ENCODE peak calls at places on chromosomes 13 and 19, in seven cellular contexts. Z is GM13977, J is adrenal gland, X is ovary, O is HFFc6, H is colonic mucosa, V is cardiac muscle cell. Y is an unnamed sample.

GRCh38 chr13:34356686-34357434 is 538.9 kb downstream of the RFC3 start:
- DNase-seq in Z (no peak), J (no peak), X (no peak), O (peak), H (no peak), V (no peak), Y (no peak)

GRCh38 chr19:29806098-29806866 is 5.5 kb upstream of the CCNE1 start:
- DNase-seq in Z (no peak), J (peak), X (peak), O (no peak), H (peak), V (peak), Y (no peak)

GRCh38 chr13:73040479-73040878 is 18.3 kb upstream of the KLF5 start:
- DNase-seq in Z (no peak), J (no peak), X (no peak), O (no peak), H (no peak), V (no peak), Y (no peak)

GRCh38 chr13:75705395-75705794 is 69.3 kb downstream of the LMO7 start:
- DNase-seq in Z (no peak), J (no peak), X (no peak), O (peak), H (no peak), V (no peak), Y (no peak)

GRCh38 chr13:36788276-36788675 is 30.7 kb upstream of the RFXAP start:
- DNase-seq in Z (no peak), J (no peak), X (no peak), O (peak), H (no peak), V (no peak), Y (no peak)

GRCh38 chr19:8001995-8002849 is 3.2 kb downstream of the ELAVL1 start:
- DNase-seq in Z (peak), J (peak), X (peak), O (peak), H (peak), V (peak), Y (peak)

GRCh38 chr19:47609885-47610545 is 1.1 kb downstream of the BICRA start:
- DNase-seq in Z (peak), J (peak), X (peak), O (peak), H (peak), V (peak), Y (no peak)

GRCh38 chr13:75485286-75486062 is 3.5 kb upstream of the TBC1D4 start:
- DNase-seq in Z (no peak), J (no peak), X (no peak), O (peak), H (no peak), V (no peak), Y (no peak)

GRCh38 chr13:102688306-102688973 is 6.4 kb downstream of the METTL21C start:
- DNase-seq in Z (no peak), J (no peak), X (no peak), O (no peak), H (no peak), V (no peak), Y (no peak)

GRCh38 chr19:38467541-38468525 is 34.3 kb downstream of the RYR1 start:
- DNase-seq in Z (no peak), J (no peak), X (no peak), O (no peak), H (no peak), V (no peak), Y (no peak)

GRCh38 chr13:93279982-93280381 is 53.4 kb downstream of the GPC6 start:
- DNase-seq in Z (no peak), J (no peak), X (no peak), O (no peak), H (no peak), V (no peak), Y (no peak)

GRCh38 chr19:32018014-32018413 is 327.4 kb upstream of the ZNF507 start:
- DNase-seq in Z (no peak), J (peak), X (peak), O (no peak), H (no peak), V (no peak), Y (no peak)

GRCh38 chr13:39269411-39269810 is 231.2 kb downstream of the NHLRC3 start:
- DNase-seq in Z (no peak), J (no peak), X (no peak), O (no peak), H (no peak), V (no peak), Y (no peak)

GRCh38 chr13:39269004-39269403 is 230.7 kb downstream of the NHLRC3 start:
- DNase-seq in Z (no peak), J (no peak), X (no peak), O (no peak), H (no peak), V (no peak), Y (no peak)

GRCh38 chr13:39279077-39279476 is 240.8 kb downstream of the NHLRC3 start:
- DNase-seq in Z (no peak), J (no peak), X (no peak), O (no peak), H (no peak), V (no peak), Y (no peak)

GRCh38 chr13:39274926-39275325 is 236.7 kb downstream of the NHLRC3 start:
- DNase-seq in Z (no peak), J (no peak), X (no peak), O (no peak), H (no peak), V (no peak), Y (no peak)

DNA sequence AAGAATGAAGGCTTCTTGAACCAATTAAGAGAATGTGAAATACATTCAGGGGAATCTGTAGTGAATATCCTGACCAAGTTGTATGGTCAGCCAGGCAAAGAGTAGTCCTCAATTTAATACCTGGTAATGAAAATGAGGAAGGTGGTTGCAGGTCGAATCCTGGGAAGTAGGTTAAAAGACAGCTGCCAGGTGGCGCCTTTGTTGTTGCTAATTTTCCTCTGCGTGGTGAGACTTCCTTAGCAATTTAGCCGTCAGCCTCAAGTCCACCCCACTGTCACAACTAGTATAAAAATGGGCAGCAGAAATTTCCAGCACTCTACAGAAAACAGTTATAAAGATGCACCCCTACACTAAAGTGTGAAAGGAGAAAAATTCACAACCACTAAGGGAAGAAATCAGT is 235.7 kb downstream of the NHLRC3 start:
- DNase-seq in Z (no peak), J (no peak), X (no peak), O (no peak), H (peak), V (peak), Y (no peak)
- TF ChIP-seq CTCF in Z (peak), J (no peak), X (no peak), O (peak), H (no peak), V (peak), Y (no peak)

GRCh38 chr19:49017666-49018351 is 918 bp upstream of the LHB start:
- DNase-seq in Z (peak), J (peak), X (peak), O (peak), H (peak), V (peak), Y (no peak)
- TF ChIP-seq CTCF in Z (peak), J (peak), X (no peak), O (peak), H (peak), V (peak), Y (no peak)

DNA sequence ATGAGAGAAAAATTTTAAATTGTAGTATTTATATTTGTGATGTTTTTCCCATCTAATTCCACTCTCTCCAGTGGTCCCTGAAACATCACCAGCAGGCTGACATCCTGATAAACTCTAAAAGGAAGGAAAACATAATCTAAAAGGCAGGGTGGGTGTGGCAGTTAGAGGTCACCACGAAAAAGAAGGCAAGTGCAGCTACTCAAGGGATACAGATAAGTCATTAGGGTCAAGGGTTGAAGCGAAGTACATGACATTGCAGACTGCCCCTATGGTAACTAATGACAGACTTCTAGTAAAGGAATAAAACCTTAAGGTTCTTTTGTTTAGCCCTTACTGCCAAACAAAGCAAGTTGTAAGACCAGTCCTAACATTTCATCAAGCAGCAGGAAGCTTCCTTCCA is 6.0 kb upstream of the NEK3 start:
- DNase-seq in Z (no peak), J (no peak), X (no peak), O (no peak), H (no peak), V (no peak), Y (no peak)
- TF ChIP-seq CTCF in Z (no peak), J (no peak), X (no peak), O (no peak), H (no peak), V (no peak), Y (no peak)

DNA sequence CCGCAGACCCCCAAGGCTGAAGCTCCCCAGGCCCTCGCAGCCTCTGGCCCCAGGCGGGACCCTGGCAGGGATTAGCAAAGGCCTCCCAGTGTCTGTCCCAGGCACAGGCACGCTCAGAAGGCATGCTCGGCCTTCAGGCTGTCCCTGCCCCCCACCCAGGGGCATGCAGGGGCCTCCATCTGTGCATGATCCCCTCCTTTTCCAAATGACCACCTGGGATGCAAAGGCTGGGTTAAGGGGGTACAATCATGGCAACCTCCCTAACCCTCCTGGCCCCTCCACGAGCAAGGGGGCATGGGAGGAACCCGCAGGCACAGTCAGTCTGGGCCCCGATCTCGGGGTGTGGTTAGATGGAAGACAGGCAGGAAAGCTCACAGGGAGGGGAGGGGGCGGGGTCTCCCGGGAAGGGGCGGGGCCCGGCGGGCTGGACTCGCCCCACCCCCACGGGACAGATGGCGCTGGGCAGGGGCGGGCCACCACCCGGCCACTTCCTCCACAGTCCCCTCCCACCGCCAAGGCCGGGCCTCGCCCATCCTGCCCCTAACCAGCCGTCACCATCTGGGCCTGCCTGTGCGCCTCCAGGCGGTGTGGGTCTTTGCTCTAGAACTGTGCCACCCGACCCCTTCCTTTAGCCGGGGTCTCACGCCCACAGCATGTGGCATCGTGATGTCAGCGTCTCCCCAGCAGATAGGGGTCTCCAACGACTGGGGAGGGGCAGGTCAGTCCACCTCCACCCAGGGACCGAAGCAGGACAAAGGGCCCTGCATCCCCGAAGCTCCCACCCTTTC is 7.0 kb upstream of the REXO1 start:
- DNase-seq in Z (peak), J (peak), X (peak), O (peak), H (peak), V (peak), Y (no peak)
- TF ChIP-seq CTCF in Z (no peak), J (no peak), X (no peak), O (no peak), H (no peak), V (no peak), Y (no peak)

DNA sequence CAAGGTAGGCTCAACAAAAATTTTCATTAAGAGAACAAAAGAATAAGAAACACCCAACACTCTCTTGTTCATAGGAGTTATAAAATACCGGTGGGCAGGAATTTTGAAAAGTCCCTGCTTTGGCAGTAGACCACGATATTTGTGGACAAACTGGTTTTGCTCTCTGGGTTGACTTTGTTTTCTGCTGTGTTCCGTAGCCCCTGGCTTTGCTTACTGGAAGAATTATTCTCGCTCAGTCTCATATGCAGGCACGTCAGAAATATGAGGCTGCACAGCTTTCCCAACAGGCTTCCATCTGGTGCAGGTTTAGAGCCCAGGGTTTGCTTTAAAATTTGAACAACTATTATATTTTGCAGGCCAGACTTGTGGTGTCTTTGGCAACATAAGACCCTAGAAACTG is 2012.7 kb downstream of the PCDH9 start:
- DNase-seq in Z (no peak), J (no peak), X (no peak), O (no peak), H (no peak), V (no peak), Y (no peak)
- TF ChIP-seq CTCF in Z (no peak), J (no peak), X (no peak), O (no peak), H (no peak), V (no peak), Y (no peak)

GRCh38 chr13:71055047-71055446 is 812.0 kb downstream of the DACH1 start:
- DNase-seq in Z (no peak), J (no peak), X (no peak), O (no peak), H (no peak), V (no peak), Y (no peak)

GRCh38 chr13:71051573-71051972 is 815.4 kb downstream of the DACH1 start:
- DNase-seq in Z (no peak), J (no peak), X (no peak), O (no peak), H (no peak), V (no peak), Y (no peak)

GRCh38 chr13:71056581-71056980 is 810.4 kb downstream of the DACH1 start:
- DNase-seq in Z (no peak), J (no peak), X (no peak), O (no peak), H (no peak), V (no peak), Y (no peak)

GRCh38 chr13:71054358-71054757 is 812.6 kb downstream of the DACH1 start:
- DNase-seq in Z (peak), J (no peak), X (no peak), O (no peak), H (no peak), V (no peak), Y (no peak)

DNA sequence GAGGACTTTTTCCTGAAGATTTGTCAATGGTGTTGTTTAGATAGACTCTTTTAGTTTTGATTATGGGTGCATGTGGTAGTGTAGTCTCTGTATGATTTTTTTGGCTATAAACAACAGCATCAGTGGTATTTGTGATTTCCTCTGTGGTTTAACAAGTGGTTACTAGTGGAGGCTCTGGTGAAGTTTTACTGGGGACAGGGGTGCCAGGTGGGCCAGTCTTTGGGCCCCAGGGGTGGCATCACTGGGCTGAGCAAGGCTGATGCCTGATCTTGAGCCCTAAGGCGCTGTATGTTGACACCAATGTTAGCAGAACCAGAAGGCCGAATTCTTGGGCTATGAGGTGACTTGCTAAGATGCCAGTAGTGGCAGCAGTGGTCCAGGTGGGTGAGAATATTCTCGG is 811.4 kb downstream of the DACH1 start:
- DNase-seq in Z (no peak), J (no peak), X (no peak), O (no peak), H (no peak), V (no peak), Y (no peak)
- TF ChIP-seq CTCF in Z (no peak), J (no peak), X (no peak), O (no peak), H (no peak), V (no peak), Y (no peak)

DNA sequence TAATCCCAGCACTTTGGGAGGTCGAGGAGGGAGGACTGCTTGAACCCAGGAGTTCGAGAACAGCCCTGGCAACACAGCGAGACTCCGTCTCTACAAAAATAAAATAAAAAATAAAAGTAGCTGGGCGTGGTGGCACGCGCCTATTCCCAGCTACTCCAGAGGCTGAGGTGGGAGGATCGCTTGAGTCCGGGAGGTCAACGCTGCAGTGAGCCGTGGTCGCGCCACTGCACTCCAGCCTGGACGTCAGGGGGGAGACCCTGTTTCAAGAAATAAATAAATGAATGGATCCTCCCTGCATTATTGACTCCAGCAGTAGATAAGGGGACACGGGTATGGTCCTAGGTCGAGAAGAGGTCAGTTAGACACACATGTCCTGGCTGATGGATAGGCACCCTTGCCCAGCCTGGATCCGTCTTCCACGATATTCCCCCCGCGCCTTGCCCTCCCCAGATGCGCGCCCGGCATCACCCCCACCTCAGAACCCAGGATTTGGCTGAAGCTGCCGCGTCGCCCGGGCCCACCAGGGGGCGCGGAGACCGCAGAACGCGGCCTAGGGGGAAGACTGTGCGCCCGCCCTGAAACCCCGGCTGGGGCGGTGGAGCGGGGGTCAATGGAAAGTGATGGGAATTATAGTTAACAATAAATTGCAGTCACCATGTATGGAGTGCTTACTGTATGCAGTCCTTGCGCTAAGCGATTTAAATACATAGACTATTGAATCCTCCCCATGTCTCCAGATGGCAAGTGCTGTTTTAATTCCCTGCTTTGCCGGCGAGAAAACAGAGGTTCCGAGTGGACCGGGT is 2.1 kb upstream of the HOOK2 start:
- DNase-seq in Z (peak), J (peak), X (peak), O (peak), H (peak), V (peak), Y (no peak)
- TF ChIP-seq CTCF in Z (peak), J (peak), X (peak), O (peak), H (peak), V (peak), Y (peak)

GRCh38 chr19:1355258-1355973 is 28.3 kb upstream of the NDUFS7 start:
- DNase-seq in Z (no peak), J (no peak), X (no peak), O (no peak), H (peak), V (no peak), Y (no peak)

GRCh38 chr19:1357695-1358094 is 26.0 kb upstream of the NDUFS7 start:
- DNase-seq in Z (no peak), J (no peak), X (no peak), O (no peak), H (no peak), V (no peak), Y (no peak)

GRCh38 chr19:1355974-1356865 is 27.5 kb upstream of the NDUFS7 start:
- DNase-seq in Z (no peak), J (peak), X (no peak), O (no peak), H (peak), V (no peak), Y (no peak)

GRCh38 chr19:1353144-1353543 is 30.6 kb upstream of the NDUFS7 start:
- DNase-seq in Z (no peak), J (no peak), X (no peak), O (no peak), H (no peak), V (no peak), Y (no peak)

DNA sequence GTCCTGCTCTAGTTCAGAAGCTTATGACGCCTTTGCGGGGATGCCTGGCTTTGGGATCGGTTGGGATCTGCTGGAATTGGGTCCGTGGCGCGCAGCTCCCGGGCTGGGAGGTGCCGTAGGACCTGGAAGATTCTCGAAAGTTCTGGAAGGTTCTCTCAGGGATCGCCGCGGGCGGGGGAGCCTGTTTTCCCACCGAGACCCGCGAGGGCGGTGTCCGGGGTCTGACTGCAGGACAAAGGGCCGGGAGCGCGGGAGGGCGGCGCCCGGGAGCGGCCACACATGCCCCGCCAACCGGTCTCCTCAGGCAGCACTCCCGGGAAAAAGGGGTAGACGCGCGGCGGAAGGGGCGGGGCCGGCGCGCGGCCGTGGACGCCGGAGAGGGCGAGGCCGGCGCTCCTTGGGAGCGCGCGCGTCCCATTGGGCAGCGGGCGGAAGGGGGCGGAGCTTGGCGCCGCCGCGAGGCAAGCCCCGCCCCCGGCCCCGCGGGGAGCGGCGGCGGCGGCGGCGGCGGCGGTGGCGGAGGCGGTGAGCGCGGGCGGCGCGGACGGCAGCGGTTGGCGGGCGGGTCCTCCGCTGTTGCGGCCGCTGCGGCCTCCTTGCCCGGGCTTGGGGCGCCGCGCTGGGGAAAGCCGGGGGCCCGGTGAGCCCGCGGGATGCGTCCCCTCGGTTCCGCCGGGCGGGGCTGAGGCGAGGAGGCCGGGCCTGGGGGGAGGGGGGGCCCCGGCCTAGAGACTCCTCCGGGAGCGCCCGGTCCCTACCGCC is 29.0 kb upstream of the NDUFS7 start:
- DNase-seq in Z (peak), J (peak), X (peak), O (peak), H (peak), V (peak), Y (peak)
- TF ChIP-seq CTCF in Z (no peak), J (no peak), X (no peak), O (no peak), H (no peak), V (peak), Y (no peak)